ENCODE peak calls at places on chromosomes 5 and 9, in four cellular contexts. A, B, L and W are unnamed samples.

GRCh38 chr9:128276574-128277270 is 646 bp downstream of the SWI5 start:
- DNase-seq in A (no peak), L (peak; percentile 49), B (peak; percentile 56), W (no peak)

GRCh38 chr9:119268985-119269384 is 100.2 kb downstream of the BRINP1 start:
- DNase-seq in L (peak; percentile 84), A (no peak), B (no peak), W (no peak)

GRCh38 chr5:100667021-100667671 is 132.0 kb downstream of the FAM174A start:
- DNase-seq in A (peak; percentile 86), L (peak; percentile 67), B (no peak), W (peak; percentile 65)

GRCh38 chr9:15221746-15222145 is 85.3 kb downstream of the TTC39B start:
- DNase-seq in A (no peak), B (no peak), L (no peak), W (no peak)

GRCh38 chr9:90988318-90988717 is 186.7 kb downstream of the SYK start:
- DNase-seq in A (peak; percentile 31), L (peak; percentile 43), B (no peak), W (no peak)

GRCh38 chr5:155773680-155774079 is 553.3 kb upstream of the SGCD start:
- DNase-seq in L (no peak), B (no peak), A (no peak), W (no peak)

GRCh38 chr5:40413747-40414146 is 266.0 kb upstream of the PTGER4 start:
- DNase-seq in B (no peak), L (no peak), A (no peak), W (no peak)

GRCh38 chr9:16794871-16795639 is 75.4 kb downstream of the BNC2 start:
- DNase-seq in L (peak; percentile 72), A (no peak), B (peak; percentile 48), W (peak; percentile 65)

GRCh38 chr9:79809931-79810330 is 238.2 kb downstream of the TLE4 start:
- DNase-seq in L (peak; percentile 95), A (peak; percentile 71), B (no peak), W (peak; percentile 56)

GRCh38 chr5:125408582-125409069 is 662.2 kb upstream of the ZNF608 start:
- DNase-seq in L (peak; percentile 96), B (peak; percentile 59), A (peak; percentile 88), W (peak; percentile 88)

GRCh38 chr9:136769710-136770191 is 5.4 kb upstream of the LCN15 start:
- DNase-seq in B (peak; percentile 67), L (no peak), A (peak; percentile 44), W (no peak)

GRCh38 chr5:15821506-15821905 is 321.5 kb downstream of the FBXL7 start:
- DNase-seq in B (no peak), L (peak; percentile 70), A (no peak), W (no peak)

GRCh38 chr9:78191931-78192330 is 43.9 kb upstream of the CEP78 start:
- DNase-seq in L (no peak), A (no peak), B (no peak), W (no peak)

GRCh38 chr5:124132843-124133242 is 613.6 kb downstream of the ZNF608 start:
- DNase-seq in B (no peak), L (no peak), A (no peak), W (no peak)

GRCh38 chr5:10445352-10445751 is 3.7 kb downstream of the ROPN1L start:
- DNase-seq in L (no peak), A (no peak), B (no peak), W (no peak)

GRCh38 chr9:93258818-93259489 is 75.0 kb downstream of the WNK2 start:
- DNase-seq in L (no peak), A (no peak), B (peak; percentile 39), W (no peak)

GRCh38 chr5:181241393-181241975 is 2.2 kb downstream of the RACK1 start:
- DNase-seq in L (peak; percentile 77), B (no peak), A (peak; percentile 81), W (no peak)

GRCh38 chr5:179801304-179802206 is 5.1 kb downstream of the MGAT4B start:
- DNase-seq in L (no peak), B (peak; percentile 92), A (no peak), W (peak; percentile 18)

GRCh38 chr5:38500861-38501260 is 55.6 kb downstream of the LIFR start:
- DNase-seq in B (no peak), A (peak; percentile 62), L (peak; percentile 66), W (peak; percentile 21)

GRCh38 chr9:20505574-20505973 is 116.7 kb downstream of the MLLT3 start:
- DNase-seq in B (no peak), A (no peak), L (no peak), W (no peak)

GRCh38 chr5:39072915-39073758 is 1.1 kb downstream of the RICTOR start:
- DNase-seq in B (peak; percentile 85), L (peak; percentile 52), A (peak; percentile 57), W (no peak)

GRCh38 chr5:59828623-59829022 is 64.9 kb downstream of the PDE4D start:
- DNase-seq in L (peak; percentile 85), B (no peak), A (no peak), W (no peak)

GRCh38 chr9:115237383-115238087 is 119.6 kb upstream of the TNC start:
- DNase-seq in B (peak; percentile 49), L (no peak), A (no peak), W (no peak)

GRCh38 chr9:33320568-33321261 is 30.4 kb downstream of the NFX1 start:
- DNase-seq in B (no peak), A (peak; percentile 87), L (peak; percentile 95), W (peak; percentile 87)

GRCh38 chr5:110769282-110769681 is 30.5 kb downstream of the SLC25A46 start:
- DNase-seq in A (no peak), B (no peak), L (peak; percentile 49), W (peak; percentile 47)

GRCh38 chr5:175037820-175038219 is 313.4 kb downstream of the MSX2 start:
- DNase-seq in L (no peak), B (no peak), A (no peak), W (no peak)

GRCh38 chr5:56273376-56274005 is 40.4 kb upstream of the ANKRD55 start:
- DNase-seq in L (no peak), B (no peak), A (no peak), W (no peak)

GRCh38 chr9:136525841-136526499 is 19.9 kb downstream of the NOTCH1 start:
- DNase-seq in A (no peak), L (no peak), B (no peak), W (no peak)

GRCh38 chr9:114072181-114073140 is 5.6 kb downstream of the AMBP start:
- DNase-seq in A (no peak), L (peak; percentile 52), B (no peak), W (no peak)

GRCh38 chr9:76944011-76944410 is 38.1 kb upstream of the PRUNE2 start:
- DNase-seq in A (no peak), B (no peak), L (no peak), W (no peak)

GRCh38 chr9:130664191-130665028 is at the start of gene PRDM12:
- DNase-seq in B (no peak), L (no peak), A (no peak), W (no peak)
- H3K4me3 ChIP-seq in B (peak within 1 kb of the TSS; percentile 7), L (no peak within 1 kb of the TSS), A (peak within 1 kb of the TSS; percentile 30), W (no peak within 1 kb of the TSS)

DNA sequence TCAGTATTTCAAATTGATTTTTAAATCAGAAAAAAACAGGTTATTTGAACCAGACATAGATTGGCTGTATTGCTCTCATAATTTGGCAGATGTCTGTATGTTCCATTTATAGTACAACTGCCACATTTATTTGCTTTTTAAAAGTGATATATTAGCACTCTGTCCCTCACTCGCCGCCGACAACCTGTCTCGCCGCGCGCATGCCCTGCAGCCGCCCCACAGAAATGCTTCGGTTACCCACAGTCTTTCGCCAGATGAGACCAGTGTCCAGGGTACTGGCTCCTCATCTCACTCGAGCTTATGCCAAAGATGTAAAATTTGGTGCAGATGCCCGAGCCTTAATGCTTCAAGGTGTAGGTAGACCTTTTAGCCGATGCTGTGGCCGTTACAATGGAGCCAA is 970.8 kb downstream of the CDH12 start:
- DNase-seq in B (no peak), L (no peak), A (no peak), W (no peak)
- H3K4me3 ChIP-seq in B (no peak overlapping the region), L (no peak overlapping the region), A (no peak overlapping the region), W (no peak overlapping the region)

DNA sequence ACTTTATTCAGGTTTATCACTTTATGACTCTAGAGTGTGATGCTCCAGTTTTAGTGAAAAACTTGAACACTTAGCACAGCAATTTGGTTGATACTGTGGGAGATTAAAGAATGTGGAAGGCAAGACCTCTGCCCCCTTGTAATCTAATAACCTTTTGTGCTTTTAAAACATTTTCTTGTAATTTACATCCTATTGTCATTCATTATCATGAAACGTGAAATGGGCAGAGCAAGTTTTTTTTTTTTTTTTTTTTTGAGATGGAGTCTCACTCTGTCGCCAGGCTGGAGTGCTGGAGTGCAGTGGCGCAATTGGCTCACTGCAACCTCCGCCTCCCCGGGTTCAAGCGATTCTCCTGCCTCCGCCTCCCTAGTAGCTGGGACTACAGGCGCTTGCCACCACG is 1.8 kb downstream of the PAIP2 start:
- DNase-seq in L (no peak), B (no peak), A (no peak), W (no peak)
- H3K4me3 ChIP-seq in L (peak overlapping the region; percentile 88), B (peak overlapping the region; percentile 89), A (peak overlapping the region; percentile 96), W (peak overlapping the region; percentile 97)

GRCh38 chr9:35756743-35757526 is 2.9 kb upstream of the MSMP start:
- DNase-seq in A (peak; percentile 61), B (peak; percentile 90), L (peak; percentile 38), W (no peak)

GRCh38 chr9:35760651-35761050 is 6.6 kb upstream of the MSMP start:
- DNase-seq in L (peak; percentile 75), B (no peak), A (peak; percentile 36), W (peak; percentile 34)

GRCh38 chr9:35757527-35758275 is 3.6 kb upstream of the MSMP start:
- DNase-seq in B (peak; percentile 66), L (no peak), A (peak; percentile 60), W (no peak)

GRCh38 chr9:35759795-35760194 is 5.7 kb upstream of the MSMP start:
- DNase-seq in A (no peak), B (no peak), L (no peak), W (no peak)

GRCh38 chr9:35758475-35759050 is 4.5 kb upstream of the MSMP start:
- DNase-seq in B (no peak), L (no peak), A (no peak), W (peak; percentile 36)
- H3K4me3 ChIP-seq in B (no peak overlapping the region), L (no peak overlapping the region), A (no peak overlapping the region), W (no peak overlapping the region)

GRCh38 chr9:97386733-97387503 is 25.0 kb upstream of the TDRD7 start:
- DNase-seq in B (peak; percentile 89), L (peak; percentile 52), A (peak; percentile 67), W (peak; percentile 26)
- H3K4me3 ChIP-seq in B (peak overlapping the region; percentile 38), L (no peak overlapping the region), A (no peak overlapping the region), W (no peak overlapping the region)

GRCh38 chr9:81594415-81594814 is 94.9 kb downstream of the TLE1 start:
- DNase-seq in L (no peak), B (no peak), A (no peak), W (no peak)

GRCh38 chr9:81597749-81598497 is 91.4 kb downstream of the TLE1 start:
- DNase-seq in B (no peak), L (no peak), A (no peak), W (no peak)

GRCh38 chr9:81592890-81593271 is 96.5 kb downstream of the TLE1 start:
- DNase-seq in B (peak; percentile 69), A (no peak), L (no peak), W (no peak)

GRCh38 chr9:81596671-81597426 is 92.5 kb downstream of the TLE1 start:
- DNase-seq in B (no peak), L (no peak), A (no peak), W (no peak)

GRCh38 chr9:81595887-81596558 is 93.3 kb downstream of the TLE1 start:
- DNase-seq in A (no peak), B (no peak), L (no peak), W (peak; percentile 71)
- H3K4me3 ChIP-seq in A (no peak overlapping the region), B (no peak overlapping the region), L (no peak overlapping the region), W (no peak overlapping the region)